ENCODE peak calls at places on chromosomes 13 and 19, in eight cellular contexts. One of them, this sample, is unnamed.

GRCh38 chr19:45643927-45644771 is 5.0 kb upstream of the EML2 start:
- DNase-seq in choroid plexus epithelial cell: no peak
- DNase-seq in stimulated activated CD4-positive, alpha-beta T cell treated with anti-CD3 and anti-CD28 coated beads, Interleukin-1b, Interleukin-23, amount 100 ng/mL, for 24 hours: no peak
- DNase-seq in neural crest cell: no peak
- DNase-seq in progenitor cell of endocrine pancreas: no peak
- DNase-seq in WTC11: no peak
- DNase-seq in T-helper 1 cell: no peak
- DNase-seq in BE2C: no peak
- DNase-seq in this sample: peak

GRCh38 chr13:22189176-22190048 is 518.5 kb downstream of the FGF9 start:
- DNase-seq in BE2C: no peak
- DNase-seq in neural crest cell: no peak
- DNase-seq in T-helper 1 cell: no peak
- DNase-seq in progenitor cell of endocrine pancreas: no peak
- DNase-seq in WTC11: no peak
- DNase-seq in stimulated activated CD4-positive, alpha-beta T cell treated with anti-CD3 and anti-CD28 coated beads, Interleukin-1b, Interleukin-23, amount 100 ng/mL, for 24 hours: no peak
- DNase-seq in choroid plexus epithelial cell: no peak
- DNase-seq in this sample: no peak

GRCh38 chr19:54440641-54441040 is 8.4 kb upstream of the LENG8 start:
- DNase-seq in neural crest cell: no peak
- DNase-seq in choroid plexus epithelial cell: no peak
- DNase-seq in stimulated activated CD4-positive, alpha-beta T cell treated with anti-CD3 and anti-CD28 coated beads, Interleukin-1b, Interleukin-23, amount 100 ng/mL, for 24 hours: no peak
- DNase-seq in T-helper 1 cell: no peak
- DNase-seq in WTC11: no peak
- DNase-seq in progenitor cell of endocrine pancreas: no peak
- DNase-seq in BE2C: no peak
- DNase-seq in this sample: no peak

GRCh38 chr13:29934531-29935308 is 84.3 kb upstream of the UBL3 start:
- DNase-seq in T-helper 1 cell: peak
- DNase-seq in progenitor cell of endocrine pancreas: no peak
- DNase-seq in choroid plexus epithelial cell: no peak
- DNase-seq in WTC11: no peak
- DNase-seq in stimulated activated CD4-positive, alpha-beta T cell treated with anti-CD3 and anti-CD28 coated beads, Interleukin-1b, Interleukin-23, amount 100 ng/mL, for 24 hours: peak
- DNase-seq in neural crest cell: no peak
- DNase-seq in BE2C: no peak
- DNase-seq in this sample: no peak

GRCh38 chr13:38872693-38873092 is 117.9 kb downstream of the STOML3 start:
- DNase-seq in BE2C: peak
- DNase-seq in neural crest cell: peak
- DNase-seq in T-helper 1 cell: peak
- DNase-seq in progenitor cell of endocrine pancreas: peak
- DNase-seq in WTC11: peak
- DNase-seq in choroid plexus epithelial cell: peak
- DNase-seq in stimulated activated CD4-positive, alpha-beta T cell treated with anti-CD3 and anti-CD28 coated beads, Interleukin-1b, Interleukin-23, amount 100 ng/mL, for 24 hours: peak
- DNase-seq in this sample: peak

GRCh38 chr13:30581582-30581981 is 36.1 kb upstream of the USPL1 start:
- DNase-seq in BE2C: no peak
- DNase-seq in progenitor cell of endocrine pancreas: no peak
- DNase-seq in choroid plexus epithelial cell: peak
- DNase-seq in T-helper 1 cell: peak
- DNase-seq in neural crest cell: no peak
- DNase-seq in WTC11: no peak
- DNase-seq in stimulated activated CD4-positive, alpha-beta T cell treated with anti-CD3 and anti-CD28 coated beads, Interleukin-1b, Interleukin-23, amount 100 ng/mL, for 24 hours: no peak
- DNase-seq in this sample: peak

GRCh38 chr19:4115050-4115817 is 8.7 kb downstream of the MAP2K2 start:
- DNase-seq in choroid plexus epithelial cell: no peak
- DNase-seq in stimulated activated CD4-positive, alpha-beta T cell treated with anti-CD3 and anti-CD28 coated beads, Interleukin-1b, Interleukin-23, amount 100 ng/mL, for 24 hours: no peak
- DNase-seq in progenitor cell of endocrine pancreas: no peak
- DNase-seq in T-helper 1 cell: peak
- DNase-seq in WTC11: no peak
- DNase-seq in BE2C: no peak
- DNase-seq in neural crest cell: no peak
- DNase-seq in this sample: no peak

GRCh38 chr13:29937836-29938235 is 87.4 kb upstream of the UBL3 start:
- DNase-seq in WTC11: no peak
- DNase-seq in stimulated activated CD4-positive, alpha-beta T cell treated with anti-CD3 and anti-CD28 coated beads, Interleukin-1b, Interleukin-23, amount 100 ng/mL, for 24 hours: no peak
- DNase-seq in T-helper 1 cell: peak
- DNase-seq in choroid plexus epithelial cell: no peak
- DNase-seq in progenitor cell of endocrine pancreas: no peak
- DNase-seq in BE2C: no peak
- DNase-seq in neural crest cell: no peak
- DNase-seq in this sample: no peak

GRCh38 chr19:47272448-47273312 is 2.0 kb upstream of the INAFM1 start:
- DNase-seq in neural crest cell: no peak
- DNase-seq in progenitor cell of endocrine pancreas: no peak
- DNase-seq in stimulated activated CD4-positive, alpha-beta T cell treated with anti-CD3 and anti-CD28 coated beads, Interleukin-1b, Interleukin-23, amount 100 ng/mL, for 24 hours: peak
- DNase-seq in T-helper 1 cell: peak
- DNase-seq in WTC11: no peak
- DNase-seq in BE2C: no peak
- DNase-seq in choroid plexus epithelial cell: peak
- DNase-seq in this sample: no peak